ENCODE peak calls at places on chromosomes 16 and 17, in six cellular contexts. K, T, H, E, Z and G are unnamed samples.
A peak's percentile ranks its signal among the peaks of the same experiment; 100 is the strongest.

GRCh38 chr17:67421869-67422273 is 44.8 kb downstream of the PITPNC1 start:
- DNase-seq in T (no peak), H (peak; percentile 73), Z (peak; percentile 7), K (peak; percentile 98), E (peak; percentile 89), G (no peak)

GRCh38 chr17:29555840-29556239 is 11.0 kb downstream of the ABHD15 start:
- DNase-seq in H (no peak), E (no peak), Z (no peak), T (no peak), K (no peak), G (no peak)

GRCh38 chr17:10149573-10150399 is 48.6 kb downstream of the GAS7 start:
- DNase-seq in T (no peak), K (peak; percentile 86), H (peak; percentile 93), E (peak; percentile 70), Z (peak; percentile 80), G (no peak)

GRCh38 chr16:87931504-87931903 is 4.8 kb downstream of the CA5A start:
- DNase-seq in K (no peak), H (peak; percentile 29), E (no peak), Z (no peak), T (no peak), G (no peak)

GRCh38 chr17:55294042-55294751 is 29.4 kb downstream of the HLF start:
- DNase-seq in K (no peak), E (no peak), H (no peak), T (no peak), Z (no peak), G (no peak)

GRCh38 chr16:73202176-73202729 is 154.3 kb upstream of the ZFHX3 start:
- DNase-seq in E (no peak), H (no peak), T (no peak), K (peak; percentile 97), Z (no peak), G (no peak)

GRCh38 chr17:12230411-12230810 is 209.7 kb downstream of the MAP2K4 start:
- DNase-seq in Z (peak; percentile 65), E (no peak), K (peak; percentile 53), T (no peak), H (no peak), G (no peak)

GRCh38 chr16:8887952-8888560 is 5.9 kb downstream of the LITAFD start:
- DNase-seq in H (peak; percentile 72), T (no peak), K (peak; percentile 78), Z (no peak), E (no peak), G (no peak)

GRCh38 chr17:79484600-79485398 is 126.1 kb downstream of the RBFOX3 start:
- DNase-seq in T (no peak), Z (no peak), E (no peak), H (no peak), K (no peak), G (no peak)

GRCh38 chr17:76492989-76493501 is 8.2 kb downstream of the RHBDF2 start:
- DNase-seq in H (peak; percentile 95), E (no peak), Z (peak; percentile 47), T (no peak), K (peak; percentile 93), G (no peak)

GRCh38 chr17:73622381-73622780 is 21.9 kb downstream of the SDK2 start:
- DNase-seq in E (no peak), K (no peak), T (no peak), Z (no peak), H (no peak), G (no peak)
- H2BK5ac ChIP-seq in E (no peak overlapping the region), K (no peak overlapping the region), T (no peak overlapping the region), Z (no peak overlapping the region), H (no peak overlapping the region), G (no peak overlapping the region)

DNA sequence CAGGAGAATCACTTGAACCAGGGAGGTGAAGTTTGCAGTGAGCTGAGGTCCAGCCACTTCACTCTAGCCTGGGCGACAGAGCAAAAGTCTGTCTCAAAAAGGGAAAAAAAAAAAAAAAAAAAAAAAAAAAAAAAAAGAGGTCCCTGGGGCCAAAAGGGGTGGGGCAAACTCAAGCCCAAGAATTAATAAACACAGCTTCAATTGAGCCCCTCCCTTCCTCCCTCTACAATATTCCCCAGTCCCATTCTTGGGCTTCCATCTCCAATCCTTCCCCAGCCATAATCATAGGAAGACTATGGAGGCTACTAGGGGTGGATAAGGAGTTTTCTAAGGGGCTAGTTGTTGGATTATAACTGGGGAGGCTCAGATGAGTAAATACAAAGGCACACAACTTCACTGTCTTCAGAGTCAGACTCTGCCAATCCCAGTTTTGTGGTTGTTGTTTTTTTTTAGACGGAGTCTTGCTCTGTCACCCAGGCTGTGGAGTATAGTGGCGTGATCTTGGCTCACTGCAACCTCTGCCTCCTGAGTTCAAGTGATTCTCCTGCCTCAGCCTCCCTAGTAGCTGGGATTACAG is 9.5 kb downstream of the CAVIN1 start:
- DNase-seq in T (no peak), H (no peak), K (no peak), Z (no peak), E (no peak), G (no peak)
- H3K27ac ChIP-seq in T (no peak overlapping the region), H (no peak overlapping the region), K (peak overlapping the region; percentile 23), Z (no peak overlapping the region), E (no peak overlapping the region), G (no peak overlapping the region)

DNA sequence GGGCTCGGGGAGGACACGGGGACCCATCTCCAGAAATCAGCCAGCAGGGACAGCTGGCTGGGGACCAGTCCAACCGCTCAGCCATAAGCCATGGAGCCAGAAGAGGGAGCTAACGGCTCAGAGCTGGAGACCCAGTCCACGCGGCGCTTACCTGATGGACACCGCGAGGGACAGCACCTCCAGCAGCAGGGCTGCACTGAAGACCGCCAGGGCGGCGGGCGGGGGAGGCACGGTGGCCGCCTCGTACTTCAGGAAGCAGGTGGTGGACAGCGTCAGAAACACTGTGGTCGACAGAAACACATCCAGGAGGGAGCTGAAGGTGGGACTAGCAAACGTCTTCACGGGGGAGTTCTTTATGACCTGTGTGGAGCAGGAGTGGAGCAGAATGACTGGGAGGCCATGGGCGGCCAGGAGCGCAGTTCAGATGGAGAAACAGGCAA is 102.6 kb upstream of the CREBBP start:
- DNase-seq in E (peak; percentile 93), Z (peak; percentile 86), H (peak; percentile 67), T (peak; percentile 93), K (peak; percentile 69), G (peak; percentile 67)
- H3K9ac ChIP-seq in E (no peak overlapping the region), Z (no peak overlapping the region), H (no peak overlapping the region), T (no peak overlapping the region), K (no peak overlapping the region), G (peak overlapping the region; percentile 25)

DNA sequence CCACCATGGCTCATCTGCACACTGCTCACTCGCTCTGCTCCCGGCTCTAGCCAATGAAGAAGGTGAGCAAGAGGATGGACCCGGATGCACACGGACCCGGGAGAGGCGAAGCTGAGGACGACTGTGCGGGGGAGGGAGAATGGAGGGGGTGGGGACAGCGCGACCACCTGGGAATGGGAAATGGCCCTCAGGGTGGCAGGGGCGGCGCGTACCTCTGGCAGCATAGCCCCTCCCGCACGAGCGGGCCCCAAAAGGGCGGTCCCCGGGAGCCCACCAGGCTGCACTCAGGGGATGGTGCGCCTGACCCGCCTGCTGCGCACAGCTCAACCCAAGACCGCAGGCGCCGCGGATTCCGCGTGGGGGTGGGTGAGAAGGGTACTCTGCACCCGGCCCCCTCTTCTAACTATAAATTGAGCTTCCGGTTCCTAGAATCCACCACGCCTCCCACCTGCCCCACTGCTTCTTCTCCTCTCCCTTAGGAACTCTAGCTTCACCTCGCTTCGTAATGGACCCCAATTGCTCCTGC is 6.1 kb downstream of the MT1H start:
- DNase-seq in E (peak; percentile 67), K (no peak), T (peak; percentile 86), H (no peak), Z (peak; percentile 29), G (no peak)
- H2BK5ac ChIP-seq in E (no peak overlapping the region), K (no peak overlapping the region), T (no peak overlapping the region), H (no peak overlapping the region), Z (no peak overlapping the region), G (no peak overlapping the region)

GRCh38 chr17:62805234-62805633 is 2.9 kb downstream of the MARCHF10 start:
- DNase-seq in K (peak; percentile 47), H (no peak), Z (peak; percentile 29), E (no peak), T (no peak), G (no peak)
- H3K27ac ChIP-seq in K (no peak overlapping the region), H (no peak overlapping the region), Z (peak overlapping the region; percentile 68), E (no peak overlapping the region), T (no peak overlapping the region), G (no peak overlapping the region)

DNA sequence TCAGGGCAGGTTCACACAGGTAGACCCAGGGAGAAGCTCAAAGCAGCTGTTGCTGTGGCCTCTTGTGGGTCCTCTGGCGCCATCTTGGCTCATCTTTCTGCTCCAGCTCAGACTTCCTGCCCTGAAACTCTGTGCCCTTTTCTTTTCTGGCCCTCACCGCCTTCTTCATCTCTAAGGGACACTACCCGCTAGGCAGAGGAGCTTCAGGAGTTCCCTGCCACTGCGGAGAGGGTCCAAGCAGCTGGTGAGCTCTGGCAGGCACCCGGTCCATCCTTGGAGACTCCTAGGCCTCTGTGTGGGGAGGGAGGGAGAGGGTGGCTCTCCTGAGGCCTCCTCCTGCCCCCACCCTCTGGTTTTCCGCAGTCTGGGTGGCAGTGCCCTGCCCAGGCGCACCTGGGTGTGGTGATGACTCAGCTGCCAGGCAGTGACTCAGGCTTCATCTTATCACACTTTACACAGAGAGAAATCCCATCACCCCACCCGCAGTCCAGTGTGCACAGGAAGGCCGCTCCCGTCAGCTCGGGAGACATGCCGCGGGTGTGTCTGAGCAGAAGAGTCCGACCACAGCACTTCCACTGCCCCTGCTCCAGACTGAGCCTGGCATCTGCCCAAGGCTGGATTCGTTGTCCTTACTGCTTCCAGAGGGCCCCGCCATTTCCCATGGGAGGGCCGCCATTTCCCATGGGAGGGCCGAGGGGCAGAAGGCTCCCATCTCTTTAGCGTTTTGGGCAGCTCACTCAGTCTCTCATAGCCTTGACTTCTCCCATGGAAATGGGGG is 7.3 kb downstream of the NT5C start:
- DNase-seq in K (peak; percentile 18), Z (peak; percentile 78), H (peak; percentile 36), E (no peak), T (no peak), G (no peak)
- H3K9ac ChIP-seq in K (no peak overlapping the region), Z (no peak overlapping the region), H (no peak overlapping the region), E (no peak overlapping the region), T (no peak overlapping the region), G (no peak overlapping the region)

DNA sequence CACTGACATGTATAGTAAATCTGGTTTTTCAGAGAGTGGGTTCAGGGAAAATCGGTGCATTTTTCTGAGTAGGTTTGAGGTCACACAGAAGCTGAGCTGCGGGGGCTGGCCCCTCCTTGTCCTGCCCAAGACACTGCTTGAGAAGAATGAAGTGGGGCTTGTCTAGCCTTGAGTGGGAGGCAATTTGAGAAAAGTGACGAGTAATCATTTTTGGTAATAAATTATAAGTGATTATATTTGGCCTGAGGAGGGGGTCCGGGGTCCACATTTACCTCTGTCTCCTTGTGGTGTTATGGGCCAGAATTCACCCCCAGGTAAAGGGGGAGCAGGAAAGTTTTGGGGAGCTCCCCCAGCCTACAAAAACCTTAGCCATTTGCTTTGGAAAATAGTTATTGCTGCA is 28.1 kb downstream of the WFDC1 start:
- DNase-seq in Z (no peak), T (no peak), K (no peak), E (no peak), H (no peak), G (no peak)
- H2BK5ac ChIP-seq in Z (no peak overlapping the region), T (no peak overlapping the region), K (no peak overlapping the region), E (no peak overlapping the region), H (no peak overlapping the region), G (no peak overlapping the region)

GRCh38 chr17:78276098-78276497 is 44.7 kb downstream of the TMEM235 start:
- DNase-seq in T (no peak), H (no peak), E (no peak), Z (no peak), K (no peak), G (no peak)
- H3K27ac ChIP-seq in T (no peak overlapping the region), H (no peak overlapping the region), E (no peak overlapping the region), Z (no peak overlapping the region), K (no peak overlapping the region), G (no peak overlapping the region)

GRCh38 chr16:64989050-64989449 is 132.8 kb downstream of the CDH11 start:
- DNase-seq in E (no peak), T (no peak), K (no peak), H (no peak), Z (no peak), G (no peak)
- H3K9ac ChIP-seq in E (no peak overlapping the region), T (no peak overlapping the region), K (no peak overlapping the region), H (no peak overlapping the region), Z (peak overlapping the region; percentile 65), G (no peak overlapping the region)